ENCODE peak calls at places on chromosomes 7 and 10, in seven cellular contexts. Q is GM12865; Z is dermis microvascular lymphatic vessel endothelial cell; R is memory B cell; V is activated naive CD4-positive, alpha-beta T cell treated with anti-CD3 and anti-CD28 coated beads, Interleukin-2, amount 10 ng/mL, durations not matched to agents 7 days and 5 days; W is adrenal gland; F is neural crest cell. U is an unnamed sample.
A peak's percentile ranks its signal among the peaks of the same experiment; 100 is the strongest.

GRCh38 chr7:133248901-133249300 is 4.0 kb upstream of the EXOC4 start:
- DNase-seq in R (no peak), W (no peak), V (no peak), F (no peak), Z (no peak), Q (no peak), U (no peak)

GRCh38 chr10:133458710-133459453 is 5.1 kb downstream of the SCART1 start:
- DNase-seq in W (peak; percentile 9), F (no peak), Z (no peak), Q (no peak), R (no peak), V (no peak), U (no peak)

GRCh38 chr7:2103071-2103898 is 129.5 kb downstream of the MAD1L1 start:
- DNase-seq in Q (no peak), F (no peak), R (no peak), Z (no peak), W (no peak), V (no peak), U (no peak)

GRCh38 chr10:103276251-103276936 is 544 bp upstream of the INA start:
- DNase-seq in F (no peak), W (no peak), Z (no peak), R (no peak), V (no peak), Q (no peak), U (no peak)

GRCh38 chr7:111232249-111233084 is 141.5 kb downstream of the LRRN3 start:
- DNase-seq in V (no peak), R (no peak), Q (no peak), F (no peak), W (no peak), Z (peak; percentile 35), U (no peak)

GRCh38 chr7:63041786-63042185 is 956.9 kb upstream of the ZNF722 start:
- DNase-seq in V (no peak), Q (no peak), W (no peak), R (no peak), Z (no peak), F (no peak), U (no peak)

GRCh38 chr10:79905322-79906314 is 43.3 kb downstream of the SFTPD start:
- DNase-seq in Q (no peak), Z (no peak), V (no peak), W (no peak), R (no peak), F (no peak), U (peak; percentile 5)

GRCh38 chr10:128063736-128064614 is 62.2 kb downstream of the MKI67 start:
- DNase-seq in Z (no peak), V (peak; percentile 44), Q (peak; percentile 37), R (peak; percentile 35), W (no peak), F (no peak), U (no peak)

GRCh38 chr10:118501171-118501570 is 94.3 kb downstream of the PRLHR start:
- DNase-seq in W (no peak), F (no peak), Z (no peak), Q (no peak), V (no peak), R (no peak), U (no peak)

GRCh38 chr10:132605390-132605789 is 67.8 kb downstream of the INPP5A start:
- DNase-seq in Q (no peak), V (no peak), R (no peak), F (no peak), W (no peak), Z (no peak), U (no peak)

GRCh38 chr7:155856656-155857055 is 44.4 kb upstream of the SHH start:
- DNase-seq in R (no peak), V (no peak), F (no peak), Z (no peak), Q (no peak), W (peak; percentile 2), U (no peak)

GRCh38 chr7:79298145-79298760 is 155.2 kb downstream of the MAGI2 start:
- DNase-seq in Q (peak; percentile 43), W (peak; percentile 50), Z (peak; percentile 24), V (peak; percentile 21), F (peak; percentile 28), R (no peak), U (peak; percentile 52)

GRCh38 chr7:91915401-91916067 is 25.1 kb upstream of the AKAP9 start:
- DNase-seq in Z (no peak), F (no peak), W (no peak), R (no peak), V (no peak), Q (no peak), U (no peak)

GRCh38 chr7:84237533-84238173 is 43.1 kb upstream of the SEMA3A start:
- DNase-seq in V (no peak), Z (no peak), W (no peak), Q (peak; percentile 43), R (no peak), F (no peak), U (peak; percentile 61)

GRCh38 chr10:7605565-7606295 is 61.0 kb downstream of the ITIH5 start:
- DNase-seq in R (no peak), V (no peak), Z (no peak), F (no peak), Q (no peak), W (no peak), U (no peak)

GRCh38 chr7:35828817-35829216 is 28.0 kb downstream of the SEPTIN7 start:
- DNase-seq in F (no peak), R (no peak), Q (no peak), V (no peak), Z (peak; percentile 0), W (no peak), U (no peak)

GRCh38 chr10:49325131-49325915 is 26.4 kb downstream of the C10orf71 start:
- DNase-seq in Q (no peak), R (no peak), F (no peak), V (no peak), W (no peak), Z (no peak), U (no peak)

GRCh38 chr10:125684583-125684982 is 1.6 kb upstream of the TEX36 start:
- DNase-seq in Q (no peak), F (no peak), R (no peak), Z (peak; percentile 35), V (no peak), W (no peak), U (no peak)

GRCh38 chr10:70254795-70255328 is 21.6 kb upstream of the PPA1 start:
- DNase-seq in W (no peak), Z (no peak), Q (no peak), F (no peak), V (no peak), R (no peak), U (no peak)

U was measured in glomerular endothelial cell.